ENCODE peak calls at places on chromosome 22, in seven cellular contexts. One of them, this sample, is unnamed.

GRCh38 chr22:37817705-37818311 is 5.4 kb upstream of the GALR3 start:
- DNase-seq in nucleus accumbens: peak; percentile 80
- DNase-seq in iris pigment epithelial cell: peak; percentile 77
- DNase-seq in DMS153: peak; percentile 58
- DNase-seq in kidney tubule cell: peak; percentile 79
- DNase-seq in T follicular helper cell: peak; percentile 66
- DNase-seq in cardiac septum: peak; percentile 90
- DNase-seq in this sample: peak; percentile 94

GRCh38 chr22:46726066-46726985 is 11.7 kb downstream of the CERK start:
- DNase-seq in nucleus accumbens: no peak
- DNase-seq in iris pigment epithelial cell: peak; percentile 39
- DNase-seq in DMS153: peak; percentile 43
- DNase-seq in kidney tubule cell: no peak
- DNase-seq in T follicular helper cell: no peak
- DNase-seq in cardiac septum: no peak
- DNase-seq in this sample: peak; percentile 34

GRCh38 chr22:19615001-19615461 is 90.8 kb upstream of the CLDN5 start:
- DNase-seq in nucleus accumbens: no peak
- DNase-seq in iris pigment epithelial cell: no peak
- DNase-seq in DMS153: no peak
- DNase-seq in kidney tubule cell: no peak
- DNase-seq in T follicular helper cell: no peak
- DNase-seq in cardiac septum: no peak
- DNase-seq in this sample: peak; percentile 54

GRCh38 chr22:44891293-44891747 is 118.5 kb downstream of the PHF21B start:
- DNase-seq in nucleus accumbens: no peak
- DNase-seq in iris pigment epithelial cell: no peak
- DNase-seq in DMS153: no peak
- DNase-seq in kidney tubule cell: no peak
- DNase-seq in T follicular helper cell: no peak
- DNase-seq in cardiac septum: peak; percentile 26
- DNase-seq in this sample: no peak

GRCh38 chr22:23065069-23065451 is 5.3 kb upstream of the GNAZ start:
- DNase-seq in nucleus accumbens: no peak
- DNase-seq in iris pigment epithelial cell: no peak
- DNase-seq in DMS153: no peak
- DNase-seq in kidney tubule cell: no peak
- DNase-seq in T follicular helper cell: no peak
- DNase-seq in cardiac septum: peak; percentile 41
- DNase-seq in this sample: no peak

GRCh38 chr22:42269407-42270177 is 861 bp downstream of the TCF20 start:
- DNase-seq in nucleus accumbens: no peak
- DNase-seq in iris pigment epithelial cell: no peak
- DNase-seq in DMS153: peak; percentile 44
- DNase-seq in kidney tubule cell: peak; percentile 77
- DNase-seq in T follicular helper cell: peak; percentile 57
- DNase-seq in cardiac septum: peak; percentile 84
- DNase-seq in this sample: peak; percentile 90

GRCh38 chr22:46169628-46170027 is 19.3 kb downstream of the PPARA start:
- DNase-seq in nucleus accumbens: no peak
- DNase-seq in iris pigment epithelial cell: no peak
- DNase-seq in DMS153: no peak
- DNase-seq in kidney tubule cell: no peak
- DNase-seq in T follicular helper cell: no peak
- DNase-seq in cardiac septum: no peak
- DNase-seq in this sample: no peak

GRCh38 chr22:23075050-23075449 is 4.7 kb downstream of the GNAZ start:
- DNase-seq in nucleus accumbens: no peak
- DNase-seq in iris pigment epithelial cell: no peak
- DNase-seq in DMS153: no peak
- DNase-seq in kidney tubule cell: no peak
- DNase-seq in T follicular helper cell: no peak
- DNase-seq in cardiac septum: no peak
- DNase-seq in this sample: no peak

GRCh38 chr22:30221121-30221992 is 25.2 kb downstream of the LIF start:
- DNase-seq in nucleus accumbens: no peak
- DNase-seq in iris pigment epithelial cell: no peak
- DNase-seq in DMS153: no peak
- DNase-seq in kidney tubule cell: no peak
- DNase-seq in T follicular helper cell: peak; percentile 11
- DNase-seq in cardiac septum: peak; percentile 82
- DNase-seq in this sample: peak; percentile 45

GRCh38 chr22:41229730-41230398 is 10.9 kb downstream of the CHADL start:
- DNase-seq in nucleus accumbens: no peak
- DNase-seq in iris pigment epithelial cell: no peak
- DNase-seq in DMS153: no peak
- DNase-seq in kidney tubule cell: no peak
- DNase-seq in T follicular helper cell: no peak
- DNase-seq in cardiac septum: no peak
- DNase-seq in this sample: no peak

GRCh38 chr22:42519544-42520237 is at the start of gene RRP7A:
- DNase-seq in nucleus accumbens: peak; percentile 84
- DNase-seq in iris pigment epithelial cell: peak; percentile 76
- DNase-seq in DMS153: peak; percentile 22
- DNase-seq in kidney tubule cell: peak; percentile 74
- DNase-seq in T follicular helper cell: peak; percentile 78
- DNase-seq in cardiac septum: peak; percentile 91
- DNase-seq in this sample: peak; percentile 91

This sample was measured in GM20000.